ENCODE peak calls at places on chromosomes 12 and 14, in eight cellular contexts. One of them, this sample, is unnamed.

GRCh38 chr14:71725802-71726638 is 206.2 kb upstream of the RGS6 start:
- DNase-seq in dorsolateral prefrontal cortex: no peak
- DNase-seq in neural progenitor cell: no peak
- DNase-seq in tibial artery: no peak
- DNase-seq in tibial nerve: no peak
- DNase-seq in HL-60: peak
- DNase-seq in caudate nucleus: no peak
- DNase-seq in psoas muscle: no peak
- DNase-seq in this sample: no peak

GRCh38 chr14:54653764-54654469 is 87.0 kb downstream of the SAMD4A start:
- DNase-seq in psoas muscle: peak
- DNase-seq in HL-60: no peak
- DNase-seq in tibial artery: peak
- DNase-seq in tibial nerve: peak
- DNase-seq in caudate nucleus: no peak
- DNase-seq in neural progenitor cell: peak
- DNase-seq in dorsolateral prefrontal cortex: no peak
- DNase-seq in this sample: no peak

GRCh38 chr12:14849664-14850063 is 6.3 kb upstream of the ART4 start:
- DNase-seq in tibial nerve: no peak
- DNase-seq in psoas muscle: no peak
- DNase-seq in caudate nucleus: no peak
- DNase-seq in tibial artery: no peak
- DNase-seq in dorsolateral prefrontal cortex: no peak
- DNase-seq in HL-60: no peak
- DNase-seq in neural progenitor cell: no peak
- DNase-seq in this sample: no peak

GRCh38 chr12:71027835-71028234 is 107.3 kb upstream of the PTPRR start:
- DNase-seq in psoas muscle: no peak
- DNase-seq in caudate nucleus: no peak
- DNase-seq in dorsolateral prefrontal cortex: no peak
- DNase-seq in tibial artery: no peak
- DNase-seq in neural progenitor cell: peak
- DNase-seq in tibial nerve: no peak
- DNase-seq in HL-60: no peak
- DNase-seq in this sample: no peak

GRCh38 chr14:31505411-31505810 is 17.6 kb upstream of the GPR33 start:
- DNase-seq in HL-60: no peak
- DNase-seq in caudate nucleus: no peak
- DNase-seq in neural progenitor cell: no peak
- DNase-seq in tibial artery: no peak
- DNase-seq in dorsolateral prefrontal cortex: no peak
- DNase-seq in psoas muscle: no peak
- DNase-seq in tibial nerve: no peak
- DNase-seq in this sample: no peak

GRCh38 chr14:77738559-77739250 is 22.3 kb downstream of the SNW1 start:
- DNase-seq in neural progenitor cell: no peak
- DNase-seq in tibial artery: no peak
- DNase-seq in tibial nerve: no peak
- DNase-seq in caudate nucleus: no peak
- DNase-seq in HL-60: no peak
- DNase-seq in dorsolateral prefrontal cortex: peak
- DNase-seq in psoas muscle: no peak
- DNase-seq in this sample: no peak

GRCh38 chr12:46794593-46795190 is 31.1 kb downstream of the SLC38A4 start:
- DNase-seq in tibial nerve: no peak
- DNase-seq in dorsolateral prefrontal cortex: no peak
- DNase-seq in neural progenitor cell: no peak
- DNase-seq in HL-60: no peak
- DNase-seq in tibial artery: no peak
- DNase-seq in psoas muscle: no peak
- DNase-seq in caudate nucleus: no peak
- DNase-seq in this sample: no peak

GRCh38 chr12:124326104-124326503 is 31.2 kb downstream of the RFLNA start:
- DNase-seq in tibial nerve: no peak
- DNase-seq in HL-60: no peak
- DNase-seq in tibial artery: no peak
- DNase-seq in psoas muscle: no peak
- DNase-seq in dorsolateral prefrontal cortex: no peak
- DNase-seq in neural progenitor cell: no peak
- DNase-seq in caudate nucleus: no peak
- DNase-seq in this sample: no peak

GRCh38 chr12:45388545-45388944 is 172.7 kb downstream of the ANO6 start:
- DNase-seq in neural progenitor cell: peak
- DNase-seq in caudate nucleus: no peak
- DNase-seq in tibial nerve: no peak
- DNase-seq in psoas muscle: no peak
- DNase-seq in dorsolateral prefrontal cortex: no peak
- DNase-seq in HL-60: peak
- DNase-seq in tibial artery: peak
- DNase-seq in this sample: no peak

GRCh38 chr12:47551426-47551851 is 154.4 kb downstream of the RPAP3 start:
- DNase-seq in tibial artery: no peak
- DNase-seq in psoas muscle: no peak
- DNase-seq in tibial nerve: no peak
- DNase-seq in neural progenitor cell: no peak
- DNase-seq in dorsolateral prefrontal cortex: no peak
- DNase-seq in caudate nucleus: no peak
- DNase-seq in HL-60: no peak
- DNase-seq in this sample: no peak

GRCh38 chr12:107253361-107253760 is 160.0 kb upstream of the CRY1 start:
- DNase-seq in psoas muscle: no peak
- DNase-seq in dorsolateral prefrontal cortex: no peak
- DNase-seq in neural progenitor cell: no peak
- DNase-seq in tibial artery: no peak
- DNase-seq in HL-60: no peak
- DNase-seq in caudate nucleus: no peak
- DNase-seq in tibial nerve: no peak
- DNase-seq in this sample: no peak

GRCh38 chr12:50246873-50247612 is 36.3 kb downstream of the LIMA1 start:
- DNase-seq in psoas muscle: peak
- DNase-seq in caudate nucleus: no peak
- DNase-seq in dorsolateral prefrontal cortex: no peak
- DNase-seq in neural progenitor cell: no peak
- DNase-seq in HL-60: no peak
- DNase-seq in tibial nerve: peak
- DNase-seq in tibial artery: peak
- DNase-seq in this sample: no peak

GRCh38 chr14:64935508-64935907 is 7.0 kb downstream of the GPX2 start:
- DNase-seq in HL-60: no peak
- DNase-seq in caudate nucleus: no peak
- DNase-seq in psoas muscle: no peak
- DNase-seq in neural progenitor cell: no peak
- DNase-seq in tibial artery: no peak
- DNase-seq in dorsolateral prefrontal cortex: no peak
- DNase-seq in tibial nerve: no peak
- DNase-seq in this sample: no peak
- H3K27ac ChIP-seq in HL-60: no peak
- H3K27ac ChIP-seq in caudate nucleus: no peak
- H3K27ac ChIP-seq in psoas muscle: peak
- H3K27ac ChIP-seq in neural progenitor cell: no peak
- H3K27ac ChIP-seq in tibial artery: peak
- H3K27ac ChIP-seq in dorsolateral prefrontal cortex: peak
- H3K27ac ChIP-seq in tibial nerve: no peak
- H3K27ac ChIP-seq in this sample: no peak

GRCh38 chr14:60093606-60094005 is 1.9 kb downstream of the PCNX4 start:
- DNase-seq in caudate nucleus: no peak
- DNase-seq in tibial nerve: no peak
- DNase-seq in psoas muscle: no peak
- DNase-seq in HL-60: no peak
- DNase-seq in dorsolateral prefrontal cortex: no peak
- DNase-seq in neural progenitor cell: no peak
- DNase-seq in tibial artery: no peak
- DNase-seq in this sample: no peak
- H3K27ac ChIP-seq in caudate nucleus: no peak
- H3K27ac ChIP-seq in tibial nerve: peak
- H3K27ac ChIP-seq in psoas muscle: peak
- H3K27ac ChIP-seq in HL-60: peak
- H3K27ac ChIP-seq in dorsolateral prefrontal cortex: no peak
- H3K27ac ChIP-seq in neural progenitor cell: no peak
- H3K27ac ChIP-seq in tibial artery: peak
- H3K27ac ChIP-seq in this sample: peak

GRCh38 chr12:100157427-100157821 is 14.8 kb upstream of the BLTP3B start:
- DNase-seq in tibial nerve: no peak
- DNase-seq in dorsolateral prefrontal cortex: no peak
- DNase-seq in tibial artery: no peak
- DNase-seq in caudate nucleus: no peak
- DNase-seq in psoas muscle: no peak
- DNase-seq in HL-60: no peak
- DNase-seq in neural progenitor cell: no peak
- DNase-seq in this sample: no peak
- H3K27ac ChIP-seq in tibial nerve: no peak
- H3K27ac ChIP-seq in dorsolateral prefrontal cortex: no peak
- H3K27ac ChIP-seq in tibial artery: no peak
- H3K27ac ChIP-seq in caudate nucleus: no peak
- H3K27ac ChIP-seq in psoas muscle: no peak
- H3K27ac ChIP-seq in HL-60: no peak
- H3K27ac ChIP-seq in neural progenitor cell: no peak
- H3K27ac ChIP-seq in this sample: no peak

DNA sequence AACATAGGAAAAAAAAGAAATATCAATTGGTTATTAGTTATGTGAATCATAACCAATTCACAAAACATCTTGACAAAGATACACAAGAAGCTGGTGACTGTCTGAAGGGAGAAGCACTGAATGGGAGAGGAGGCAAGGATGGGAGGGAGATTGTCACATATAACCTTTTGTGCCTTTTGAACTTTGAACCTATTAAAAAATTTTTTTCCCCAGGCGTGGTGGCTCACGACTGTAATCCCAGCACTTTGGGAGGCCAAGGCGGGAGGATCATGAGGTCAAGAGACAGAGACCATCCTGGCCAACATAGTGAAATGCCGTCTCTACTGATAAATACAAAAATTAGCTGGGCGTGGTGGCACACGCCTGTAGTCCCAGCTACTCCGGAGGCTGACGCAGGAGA is 12.6 kb downstream of the DYNLL1 start:
- DNase-seq in HL-60: no peak
- DNase-seq in tibial nerve: no peak
- DNase-seq in tibial artery: no peak
- DNase-seq in neural progenitor cell: no peak
- DNase-seq in caudate nucleus: no peak
- DNase-seq in dorsolateral prefrontal cortex: no peak
- DNase-seq in psoas muscle: no peak
- DNase-seq in this sample: no peak
- H3K27ac ChIP-seq in HL-60: no peak
- H3K27ac ChIP-seq in tibial nerve: no peak
- H3K27ac ChIP-seq in tibial artery: no peak
- H3K27ac ChIP-seq in neural progenitor cell: no peak
- H3K27ac ChIP-seq in caudate nucleus: no peak
- H3K27ac ChIP-seq in dorsolateral prefrontal cortex: no peak
- H3K27ac ChIP-seq in psoas muscle: no peak
- H3K27ac ChIP-seq in this sample: no peak

DNA sequence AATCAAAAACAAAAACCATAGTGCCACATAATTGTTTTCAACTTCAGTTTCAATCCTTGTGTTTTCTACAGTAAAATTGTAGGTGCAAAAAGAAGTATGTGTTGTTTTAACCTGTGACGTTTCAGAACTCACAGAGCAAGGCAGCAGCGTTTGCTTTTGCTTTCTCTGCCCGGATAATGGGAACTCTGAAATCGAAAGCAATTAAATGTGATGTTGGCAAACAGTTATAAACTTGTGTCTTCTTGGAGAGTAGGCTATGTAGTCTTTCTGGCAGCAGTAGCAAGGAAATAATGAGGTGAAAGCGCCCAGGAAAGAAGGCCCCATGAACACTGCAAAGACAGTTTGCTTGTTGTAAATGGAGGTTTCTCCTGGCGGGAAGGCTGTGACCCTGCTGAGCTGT is 39.1 kb downstream of the FNTB start:
- DNase-seq in psoas muscle: no peak
- DNase-seq in dorsolateral prefrontal cortex: no peak
- DNase-seq in neural progenitor cell: no peak
- DNase-seq in caudate nucleus: no peak
- DNase-seq in tibial artery: no peak
- DNase-seq in tibial nerve: no peak
- DNase-seq in HL-60: no peak
- DNase-seq in this sample: no peak
- H3K27ac ChIP-seq in psoas muscle: no peak
- H3K27ac ChIP-seq in dorsolateral prefrontal cortex: no peak
- H3K27ac ChIP-seq in neural progenitor cell: no peak
- H3K27ac ChIP-seq in caudate nucleus: no peak
- H3K27ac ChIP-seq in tibial artery: no peak
- H3K27ac ChIP-seq in tibial nerve: no peak
- H3K27ac ChIP-seq in HL-60: no peak
- H3K27ac ChIP-seq in this sample: no peak

GRCh38 chr12:837548-837947 is 85.2 kb downstream of the WNK1 start:
- DNase-seq in dorsolateral prefrontal cortex: no peak
- DNase-seq in psoas muscle: no peak
- DNase-seq in caudate nucleus: no peak
- DNase-seq in neural progenitor cell: no peak
- DNase-seq in HL-60: no peak
- DNase-seq in tibial nerve: no peak
- DNase-seq in tibial artery: no peak
- DNase-seq in this sample: no peak
- H3K27ac ChIP-seq in dorsolateral prefrontal cortex: no peak
- H3K27ac ChIP-seq in psoas muscle: no peak
- H3K27ac ChIP-seq in caudate nucleus: no peak
- H3K27ac ChIP-seq in neural progenitor cell: no peak
- H3K27ac ChIP-seq in HL-60: no peak
- H3K27ac ChIP-seq in tibial nerve: no peak
- H3K27ac ChIP-seq in tibial artery: no peak
- H3K27ac ChIP-seq in this sample: no peak

DNA sequence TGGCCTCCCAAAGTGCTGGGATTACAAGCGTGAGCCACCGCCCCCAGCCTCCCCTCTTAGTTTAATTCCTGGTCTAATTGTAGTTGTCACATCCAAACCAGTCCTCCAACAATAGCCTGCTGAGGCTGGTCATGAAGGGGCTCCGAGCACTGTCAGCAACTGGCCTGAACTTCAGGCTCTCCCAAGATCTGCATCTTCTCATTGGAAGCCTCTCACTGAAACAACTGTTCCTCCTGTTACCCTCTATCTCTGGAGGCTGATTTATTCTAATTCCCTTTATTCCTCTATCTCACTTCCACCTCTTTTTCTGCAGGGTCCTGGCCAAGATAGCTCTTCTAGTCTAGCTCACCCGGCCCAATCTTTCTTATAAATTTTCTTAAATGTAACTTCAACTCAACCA is 89.4 kb downstream of the DUSP16 start:
- DNase-seq in neural progenitor cell: no peak
- DNase-seq in HL-60: no peak
- DNase-seq in dorsolateral prefrontal cortex: no peak
- DNase-seq in tibial nerve: no peak
- DNase-seq in caudate nucleus: no peak
- DNase-seq in tibial artery: no peak
- DNase-seq in psoas muscle: no peak
- DNase-seq in this sample: no peak
- H3K27ac ChIP-seq in neural progenitor cell: no peak
- H3K27ac ChIP-seq in HL-60: no peak
- H3K27ac ChIP-seq in dorsolateral prefrontal cortex: peak
- H3K27ac ChIP-seq in tibial nerve: peak
- H3K27ac ChIP-seq in caudate nucleus: no peak
- H3K27ac ChIP-seq in tibial artery: no peak
- H3K27ac ChIP-seq in psoas muscle: no peak
- H3K27ac ChIP-seq in this sample: no peak